ENCODE peak calls at places on chromosomes 6 and 20, in six cellular contexts. P is activated CD4-positive, CD25-positive, alpha-beta regulatory T cell; D is ELF-1; J is endothelial cell; Y is naive B cell; N is skeletal muscle cell. A is an unnamed sample.

GRCh38 chr6:87436435-87436834 is 28.7 kb downstream of the CFAP206 start:
- DNase-seq in P (no peak), D (peak), J (peak), Y (peak), N (peak), A (no peak)

GRCh38 chr20:23141016-23141415 is 54.9 kb upstream of the CD93 start:
- DNase-seq in P (no peak), D (no peak), J (no peak), Y (no peak), N (no peak), A (no peak)

GRCh38 chr6:52696418-52696817 is 25.5 kb downstream of the TMEM14A start:
- DNase-seq in P (no peak), D (no peak), J (no peak), Y (no peak), N (no peak), A (no peak)

GRCh38 chr20:46215913-46216707 is 92.2 kb downstream of the CDH22 start:
- DNase-seq in P (no peak), D (peak), J (no peak), Y (no peak), N (no peak), A (no peak)

GRCh38 chr20:2538356-2538755 is 2.0 kb downstream of the TMC2 start:
- DNase-seq in P (no peak), D (no peak), J (no peak), Y (no peak), N (no peak), A (no peak)

GRCh38 chr6:26197736-26198625 is 110.8 kb downstream of the HFE start:
- DNase-seq in P (no peak), D (peak), J (no peak), Y (no peak), N (no peak), A (no peak)

GRCh38 chr6:162621246-162621645 is 106.3 kb downstream of the PRKN start:
- DNase-seq in P (no peak), D (peak), J (no peak), Y (no peak), N (peak), A (no peak)

GRCh38 chr20:13741879-13742278 is 42.8 kb downstream of the ESF1 start:
- DNase-seq in P (no peak), D (no peak), J (no peak), Y (no peak), N (no peak), A (no peak)

GRCh38 chr20:48015943-48016723 is 230.9 kb upstream of the SULF2 start:
- DNase-seq in P (no peak), D (no peak), J (no peak), Y (no peak), N (peak), A (no peak)

GRCh38 chr6:138267971-138268895 is 49.9 kb upstream of the PBOV1 start:
- DNase-seq in P (no peak), D (no peak), J (no peak), Y (no peak), N (no peak), A (no peak)

GRCh38 chr6:46993846-46994245 is 48.3 kb downstream of the ADGRF1 start:
- DNase-seq in P (no peak), D (no peak), J (no peak), Y (no peak), N (peak), A (no peak)

GRCh38 chr20:34475979-34476736 is 40.1 kb upstream of the DYNLRB1 start:
- DNase-seq in P (no peak), D (peak), J (peak), Y (peak), N (no peak), A (no peak)

GRCh38 chr20:44074252-44075151 is 112.5 kb downstream of the JPH2 start:
- DNase-seq in P (no peak), D (no peak), J (no peak), Y (no peak), N (peak), A (no peak)

GRCh38 chr6:8743146-8743745 is 307.9 kb upstream of the SLC35B3 start:
- DNase-seq in P (no peak), D (no peak), J (no peak), Y (no peak), N (no peak), A (no peak)

GRCh38 chr6:2725999-2726567 is 24.6 kb downstream of the MYLK4 start:
- DNase-seq in P (no peak), D (peak), J (no peak), Y (no peak), N (peak), A (no peak)

GRCh38 chr20:64056889-64057627 is 5.9 kb upstream of the TCEA2 start:
- DNase-seq in P (no peak), D (no peak), J (no peak), Y (no peak), N (no peak), A (no peak)

GRCh38 chr6:152726313-152726712 is 24.3 kb upstream of the VIP start:
- DNase-seq in P (no peak), D (no peak), J (no peak), Y (no peak), N (no peak), A (no peak)

GRCh38 chr6:23174781-23175361 is 605.5 kb downstream of the HDGFL1 start:
- DNase-seq in P (no peak), D (no peak), J (no peak), Y (no peak), N (peak), A (no peak)

GRCh38 chr6:131968672-131969071 is 17.5 kb upstream of the CCN2 start:
- DNase-seq in P (no peak), D (no peak), J (no peak), Y (no peak), N (no peak), A (no peak)

GRCh38 chr20:4095639-4096038 is 80.3 kb upstream of the RNF24 start:
- DNase-seq in P (no peak), D (no peak), J (no peak), Y (no peak), N (no peak), A (no peak)

GRCh38 chr6:34795836-34796425 is 4.0 kb downstream of the BLTP3A start:
- DNase-seq in P (no peak), D (no peak), J (no peak), Y (no peak), N (no peak), A (no peak)

GRCh38 chr6:33419580-33420492 is at the start of gene SYNGAP1:
- DNase-seq in P (no peak), D (peak), J (no peak), Y (no peak), N (no peak), A (no peak)

GRCh38 chr6:16420715-16421461 is 182.5 kb downstream of the GMPR start:
- DNase-seq in P (no peak), D (no peak), J (no peak), Y (peak), N (no peak), A (no peak)

GRCh38 chr6:50913105-50913770 is 94.6 kb downstream of the TFAP2B start:
- DNase-seq in P (no peak), D (no peak), J (no peak), Y (no peak), N (no peak), A (no peak)

A was measured in esophagus squamous epithelium.